ENCODE peak calls at places on chromosomes 7 and 10, in four cellular contexts. P is stomach, S is K562, T is HCT116. R is an unnamed sample.

GRCh38 chr10:47449102-47449978 is 34.6 kb downstream of the ANXA8 start:
- DNase-seq in P (no peak), S (peak), T (no peak), R (no peak)

GRCh38 chr7:30804078-30804661 is 33.0 kb downstream of the MINDY4 start:
- DNase-seq in P (no peak), S (no peak), T (no peak), R (no peak)

GRCh38 chr7:74364061-74364460 is 74.9 kb downstream of the CLIP2 start:
- DNase-seq in P (no peak), S (peak), T (no peak), R (no peak)

GRCh38 chr7:154587812-154588211 is 415.1 kb downstream of the PAXIP1 start:
- DNase-seq in P (no peak), S (no peak), T (no peak), R (no peak)

GRCh38 chr7:13457790-13458189 is 531.7 kb downstream of the ETV1 start:
- DNase-seq in P (no peak), S (no peak), T (no peak), R (no peak)

GRCh38 chr7:141663081-141663510 is 38.9 kb downstream of the DENND11 start:
- DNase-seq in P (peak), S (no peak), T (no peak), R (no peak)

GRCh38 chr10:62079885-62080559 is 178.5 kb downstream of the ARID5B start:
- DNase-seq in P (no peak), S (no peak), T (no peak), R (no peak)

GRCh38 chr7:93960986-93961385 is 39.5 kb downstream of the GNG11 start:
- DNase-seq in P (no peak), S (no peak), T (no peak), R (no peak)

GRCh38 chr7:1956611-1957470 is 275.9 kb downstream of the MAD1L1 start:
- DNase-seq in P (no peak), S (no peak), T (no peak), R (no peak)

GRCh38 chr7:27098493-27099223 is 2.9 kb upstream of the HOXA1 start:
- DNase-seq in P (no peak), S (no peak), T (no peak), R (peak)

GRCh38 chr7:40680657-40681056 is 545.9 kb downstream of the SUGCT start:
- DNase-seq in P (no peak), S (peak), T (peak), R (no peak)

GRCh38 chr10:49634053-49634660 is 20.3 kb downstream of the CHAT start:
- DNase-seq in P (no peak), S (no peak), T (no peak), R (peak)

GRCh38 chr7:70568674-70569334 is 563.1 kb upstream of the GALNT17 start:
- DNase-seq in P (peak), S (no peak), T (no peak), R (no peak)

GRCh38 chr7:44274623-44274975 is 50.8 kb downstream of the CAMK2B start:
- DNase-seq in P (no peak), S (no peak), T (no peak), R (peak)

GRCh38 chr10:74589226-74589673 is 237.2 kb upstream of the KAT6B start:
- DNase-seq in P (peak), S (peak), T (no peak), R (peak)

GRCh38 chr10:48490576-48491345 is 114.1 kb downstream of the ARHGAP22 start:
- DNase-seq in P (peak), S (no peak), T (no peak), R (no peak)

GRCh38 chr7:21670496-21670895 is 127.7 kb downstream of the DNAH11 start:
- DNase-seq in P (no peak), S (no peak), T (no peak), R (no peak)

GRCh38 chr7:4006687-4007086 is 675.4 kb upstream of the FOXK1 start:
- DNase-seq in P (no peak), S (no peak), T (no peak), R (peak)

GRCh38 chr10:21173433-21173963 is 276.4 kb upstream of the NEBL start:
- DNase-seq in P (no peak), S (no peak), T (no peak), R (no peak)

GRCh38 chr7:115522174-115522573 is 508.4 kb downstream of the TFEC start:
- DNase-seq in P (no peak), S (no peak), T (no peak), R (no peak)

GRCh38 chr10:103969857-103970627 is 3.1 kb downstream of the SLK start:
- DNase-seq in P (no peak), S (no peak), T (no peak), R (no peak)

GRCh38 chr7:100827330-100828226 is at the start of gene EPHB4:
- DNase-seq in P (peak), S (peak), T (peak), R (peak)

GRCh38 chr10:131000244-131000643 is 311.3 kb downstream of the TCERG1L start:
- DNase-seq in P (no peak), S (no peak), T (no peak), R (no peak)

GRCh38 chr10:78299861-78300453 is 266.3 kb downstream of the RPS24 start:
- DNase-seq in P (no peak), S (no peak), T (peak), R (peak)
- H3K4me3 ChIP-seq in P (no peak), S (no peak), T (no peak), R (no peak)

GRCh38 chr10:77348711-77349110 is 288.9 kb downstream of the KCNMA1 start:
- DNase-seq in P (no peak), S (no peak), T (no peak), R (no peak)

GRCh38 chr10:77350711-77351119 is 286.9 kb downstream of the KCNMA1 start:
- DNase-seq in P (peak), S (peak), T (peak), R (peak)

GRCh38 chr10:77349226-77349625 is 288.4 kb downstream of the KCNMA1 start:
- DNase-seq in P (no peak), S (no peak), T (no peak), R (no peak)

GRCh38 chr10:77350134-77350533 is 287.5 kb downstream of the KCNMA1 start:
- DNase-seq in P (no peak), S (no peak), T (no peak), R (no peak)

DNA sequence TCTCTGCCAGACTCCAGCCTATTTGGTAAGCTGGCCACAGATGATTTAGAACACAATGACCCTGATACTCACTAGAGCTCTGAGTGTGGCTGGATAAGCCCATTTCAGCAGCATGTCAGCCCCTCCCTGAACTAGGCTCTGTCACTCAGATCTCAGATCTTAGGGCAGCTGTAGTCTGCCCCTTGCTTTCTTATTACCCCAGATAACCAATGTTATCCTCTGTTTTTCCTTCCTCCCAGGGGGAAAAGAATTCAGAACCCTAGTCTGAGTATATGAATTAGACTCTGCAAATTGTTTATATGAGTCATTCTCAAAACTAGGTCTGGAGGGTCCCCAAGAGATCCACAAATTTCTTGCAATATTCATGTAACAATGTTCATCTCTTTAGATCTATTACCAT is 286.2 kb downstream of the KCNMA1 start:
- DNase-seq in P (no peak), S (no peak), T (no peak), R (no peak)
- TF ChIP-seq POLR2AphosphoS5 in P (no peak), S (no peak), T (no peak), R (no peak)

GRCh38 chr7:7761340-7761973 is 43.0 kb upstream of the RPA3 start:
- DNase-seq in P (no peak), S (peak), T (peak), R (no peak)
- H3K4me3 ChIP-seq in P (peak), S (no peak), T (no peak), R (no peak)

GRCh38 chr7:25795824-25796235 is 356.2 kb upstream of the NFE2L3 start:
- DNase-seq in P (no peak), S (no peak), T (no peak), R (no peak)
- TF ChIP-seq POLR2AphosphoS5 in P (peak), S (no peak), T (no peak), R (peak)

GRCh38 chr7:80608292-80608691 is 30.1 kb upstream of the CD36 start:
- DNase-seq in P (no peak), S (no peak), T (no peak), R (no peak)

GRCh38 chr7:80604436-80604835 is 34.0 kb upstream of the CD36 start:
- DNase-seq in P (no peak), S (no peak), T (no peak), R (no peak)

GRCh38 chr7:80600046-80600445 is 38.4 kb upstream of the CD36 start:
- DNase-seq in P (no peak), S (no peak), T (no peak), R (no peak)

GRCh38 chr7:80602007-80602406 is 36.4 kb upstream of the CD36 start:
- DNase-seq in P (no peak), S (no peak), T (no peak), R (no peak)

GRCh38 chr7:80603940-80604339 is 34.5 kb upstream of the CD36 start:
- DNase-seq in P (no peak), S (no peak), T (no peak), R (no peak)
- H3K4me3 ChIP-seq in P (no peak), S (no peak), T (no peak), R (no peak)

GRCh38 chr7:28768577-28769147 is 189.5 kb downstream of the TRIL start:
- DNase-seq in P (no peak), S (no peak), T (no peak), R (no peak)
- TF ChIP-seq POLR2AphosphoS5 in P (no peak), S (no peak), T (no peak), R (no peak)

DNA sequence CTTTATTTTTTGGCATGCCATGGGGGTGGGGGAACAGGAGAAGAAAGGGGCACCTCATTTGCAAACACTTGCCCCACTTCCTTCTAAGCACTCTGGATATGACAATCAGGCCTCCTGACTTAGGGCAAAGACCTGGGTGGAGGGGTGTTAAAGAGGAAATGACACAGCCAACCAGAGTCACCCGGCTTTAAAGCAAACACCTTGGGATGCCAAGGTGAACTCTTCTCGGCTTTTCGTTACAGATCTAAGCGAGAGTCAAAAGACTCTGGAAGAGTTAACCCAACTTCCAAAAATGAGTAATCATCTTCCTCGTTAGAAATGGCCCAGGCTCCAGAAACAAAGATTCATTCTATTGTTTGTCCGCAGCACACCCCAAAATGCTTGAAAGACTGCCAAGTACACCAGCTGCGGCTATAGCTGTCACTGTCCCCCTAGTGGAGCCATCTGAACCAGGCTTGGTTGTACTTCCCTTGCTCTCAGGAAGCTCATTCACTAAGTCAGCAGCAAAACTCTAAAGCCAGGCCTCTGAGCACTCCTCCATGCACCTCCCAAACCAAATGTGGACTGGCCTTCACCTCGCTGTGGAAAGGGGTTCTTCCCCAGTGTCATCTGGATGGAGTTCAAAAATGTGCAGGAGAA is 24.8 kb downstream of the FAM53B start:
- DNase-seq in P (peak), S (no peak), T (no peak), R (peak)
- H3K4me3 ChIP-seq in P (no peak), S (no peak), T (no peak), R (no peak)

DNA sequence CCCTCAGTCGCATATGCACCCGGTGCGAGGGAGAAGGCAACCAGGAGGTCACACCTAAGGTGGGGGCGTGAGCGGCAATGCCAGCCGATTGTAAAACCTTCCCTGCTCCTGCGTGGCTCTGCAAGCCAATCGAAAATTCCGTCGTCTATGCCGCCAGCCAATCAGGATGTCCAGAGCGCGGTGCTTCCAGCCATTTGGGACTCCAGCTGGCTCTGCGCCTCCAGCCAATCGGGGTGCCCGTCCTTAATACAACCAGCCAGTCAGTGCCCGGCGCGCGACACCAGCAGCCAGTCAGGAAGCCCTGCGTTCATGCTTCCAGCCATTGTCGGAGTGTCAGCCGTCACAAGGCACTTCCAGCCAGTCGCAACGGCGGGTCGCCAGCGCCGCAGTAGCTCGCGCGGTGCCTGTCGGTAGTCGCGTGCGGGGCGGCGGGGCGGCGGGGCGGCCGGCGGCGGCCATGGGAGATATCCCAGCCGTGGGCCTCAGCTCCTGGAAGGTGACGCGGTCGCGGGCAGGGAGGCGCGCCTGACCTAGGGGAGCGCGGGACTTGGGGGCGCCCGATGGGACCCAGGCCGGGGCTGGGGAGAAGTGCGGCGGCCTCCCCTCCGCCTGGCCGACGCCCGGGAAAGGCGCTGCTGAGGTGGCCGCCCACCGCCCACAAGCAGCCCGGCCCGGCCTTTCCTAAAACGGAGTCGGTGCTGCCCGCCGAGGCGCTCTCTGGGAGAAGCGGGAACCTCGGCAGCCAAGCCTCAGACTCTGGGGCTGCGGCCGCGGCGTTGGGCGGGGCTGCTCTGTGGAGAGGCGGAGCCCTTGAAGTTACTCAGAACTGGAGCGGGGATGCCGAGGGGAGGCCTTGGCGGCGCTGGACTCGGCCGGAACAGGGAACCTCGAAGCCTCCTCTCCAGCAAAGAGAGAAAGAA is at the start of gene AKR1E2:
- DNase-seq in P (peak), S (peak), T (peak), R (peak)
- TF ChIP-seq POLR2AphosphoS5 in P (peak), S (peak), T (no peak), R (peak)

DNA sequence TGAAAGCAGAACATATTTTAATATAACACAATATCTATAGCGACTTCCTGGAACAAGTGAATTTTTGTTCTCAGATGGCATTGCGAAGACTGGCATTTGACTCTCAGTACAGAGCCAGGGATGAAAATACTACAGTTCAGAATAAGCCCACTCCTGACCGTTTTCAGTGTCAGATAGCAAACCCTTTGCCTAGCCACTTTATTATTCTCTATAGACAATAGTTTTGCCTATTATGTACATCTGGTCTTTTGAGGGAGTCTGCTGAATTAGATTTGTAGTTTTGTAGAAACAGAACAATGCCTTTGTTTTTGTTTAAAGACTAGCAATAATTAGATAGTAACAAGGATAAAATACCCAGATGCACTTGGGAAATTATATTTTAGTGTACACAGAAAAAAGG is 2.3 kb downstream of the MINPP1 start:
- DNase-seq in P (no peak), S (no peak), T (no peak), R (no peak)
- H3K4me3 ChIP-seq in P (no peak), S (peak), T (no peak), R (no peak)

R was measured in sigmoid colon.